ENCODE peak calls at places on chromosome 17, in five cellular contexts. C is small intestine; I is tibial artery; K is mammary epithelial cell; N is naive thymus-derived CD4-positive, alpha-beta T cell. M is an unnamed sample.

GRCh38 chr17:30554839-30555751 is 77.9 kb downstream of the GOSR1 start:
- DNase-seq in N (no peak), K (no peak), C (no peak), I (peak; percentile 49), M (no peak)

GRCh38 chr17:50219939-50220465 is 18.6 kb upstream of the COL1A1 start:
- DNase-seq in N (no peak), I (peak; percentile 73), K (no peak), C (no peak), M (no peak)

GRCh38 chr17:81287155-81287554 is 8.0 kb downstream of the SLC38A10 start:
- DNase-seq in K (no peak), N (no peak), I (no peak), C (no peak), M (no peak)

GRCh38 chr17:67680445-67681224 is 37.1 kb upstream of the NOL11 start:
- DNase-seq in K (no peak), N (no peak), I (no peak), C (no peak), M (no peak)

GRCh38 chr17:81607431-81607830 is 29.5 kb downstream of the NPLOC4 start:
- DNase-seq in N (no peak), C (no peak), K (no peak), I (no peak), M (no peak)

GRCh38 chr17:892958-893357 is 86.6 kb downstream of the NXN start:
- DNase-seq in N (no peak), C (no peak), K (no peak), I (no peak), M (no peak)

GRCh38 chr17:21381076-21381706 is 5.0 kb downstream of the KCNJ12 start:
- DNase-seq in C (no peak), I (no peak), K (no peak), N (no peak), M (no peak)

GRCh38 chr17:6755731-6756184 is at the start of gene XAF1:
- DNase-seq in C (peak; percentile 82), I (no peak), K (no peak), N (peak; percentile 56), M (no peak)

GRCh38 chr17:82493517-82493840 is 26.1 kb upstream of the FOXK2 start:
- DNase-seq in N (no peak), I (no peak), K (no peak), C (no peak), M (no peak)

GRCh38 chr17:40382251-40382650 is 17.7 kb upstream of the GJD3 start:
- DNase-seq in N (no peak), K (no peak), C (no peak), I (no peak), M (no peak)

GRCh38 chr17:32588982-32589381 is 102.2 kb downstream of the CDK5R1 start:
- DNase-seq in N (no peak), C (no peak), I (no peak), K (no peak), M (no peak)

GRCh38 chr17:73338566-73339247 is 26.9 kb upstream of the CDC42EP4 start:
- DNase-seq in I (no peak), C (no peak), N (no peak), K (no peak), M (no peak)

GRCh38 chr17:78137392-78138203 is 7.0 kb downstream of the TMC8 start:
- DNase-seq in N (no peak), C (peak; percentile 45), I (no peak), K (no peak), M (peak; percentile 39)

GRCh38 chr17:77320501-77321256 is 179.9 kb downstream of the SEC14L1 start:
- DNase-seq in K (peak; percentile 39), N (no peak), C (peak; percentile 44), I (peak; percentile 89), M (peak; percentile 35)

GRCh38 chr17:76681222-76682137 is 29.3 kb downstream of the MXRA7 start:
- DNase-seq in N (peak; percentile 75), K (peak; percentile 48), C (peak; percentile 76), I (no peak), M (peak; percentile 50)

GRCh38 chr17:47401100-47401499 is 77.3 kb downstream of the EFCAB13 start:
- DNase-seq in K (no peak), I (no peak), N (no peak), C (no peak), M (no peak)

GRCh38 chr17:77698903-77699615 is 259.4 kb upstream of the TNRC6C start:
- DNase-seq in N (no peak), I (peak; percentile 42), C (no peak), K (no peak), M (no peak)

GRCh38 chr17:39605492-39606433 is 2.0 kb downstream of the NEUROD2 start:
- DNase-seq in K (peak; percentile 61), I (no peak), C (no peak), N (no peak), M (no peak)

GRCh38 chr17:31517524-31517923 is 126.0 kb downstream of the RAB11FIP4 start:
- DNase-seq in C (no peak), N (no peak), I (no peak), K (no peak), M (no peak)

GRCh38 chr17:74028717-74029116 is 174.8 kb upstream of the RPL38 start:
- DNase-seq in I (no peak), N (no peak), C (no peak), K (no peak), M (no peak)

GRCh38 chr17:19991252-19991885 is 13.7 kb upstream of the AKAP10 start:
- DNase-seq in I (no peak), N (no peak), K (no peak), C (no peak), M (peak; percentile 25)

GRCh38 chr17:70091681-70092080 is 16.7 kb downstream of the KCNJ16 start:
- DNase-seq in I (no peak), C (no peak), N (no peak), K (no peak), M (no peak)

GRCh38 chr17:7293821-7294613 is 422 bp downstream of the YBX2 start:
- DNase-seq in I (peak; percentile 61), C (peak; percentile 92), K (no peak), N (no peak), M (peak; percentile 85)

GRCh38 chr17:10380631-10381408 is 8.0 kb upstream of the MYH13 start:
- DNase-seq in K (no peak), I (no peak), C (no peak), N (no peak), M (no peak)

GRCh38 chr17:27868565-27868964 is 24.6 kb downstream of the LYRM9 start:
- DNase-seq in K (no peak), C (no peak), I (no peak), N (no peak), M (no peak)

GRCh38 chr17:8188408-8188839 is 1.6 kb downstream of the BORCS6 start:
- DNase-seq in K (no peak), N (peak; percentile 34), I (peak; percentile 70), C (no peak), M (peak; percentile 31)

GRCh38 chr17:77579717-77580116 is 378.8 kb upstream of the TNRC6C start:
- DNase-seq in N (no peak), K (no peak), C (no peak), I (no peak), M (no peak)

GRCh38 chr17:37671813-37672544 is 28.7 kb upstream of the DDX52 start:
- DNase-seq in C (no peak), I (no peak), N (no peak), K (peak; percentile 88), M (no peak)

GRCh38 chr17:37671028-37671812 is 28.0 kb upstream of the DDX52 start:
- DNase-seq in N (no peak), K (no peak), C (peak; percentile 87), I (no peak), M (no peak)

GRCh38 chr17:37673386-37673785 is 30.1 kb upstream of the DDX52 start:
- DNase-seq in N (no peak), C (no peak), K (no peak), I (no peak), M (no peak)

GRCh38 chr17:37674511-37674910 is 31.3 kb upstream of the DDX52 start:
- DNase-seq in I (no peak), C (no peak), K (no peak), N (no peak), M (no peak)

GRCh38 chr17:37672545-37673078 is 29.4 kb upstream of the DDX52 start:
- DNase-seq in C (no peak), K (no peak), I (no peak), N (no peak), M (no peak)
- H3K4me1 ChIP-seq in C (peaks cover 9% of the 10 kb centered on the region), K (peaks cover 25% of the 10 kb centered on the region), I (no peaks in the 10 kb centered on the region), N (no peaks in the 10 kb centered on the region), M (no peaks in the 10 kb centered on the region)

GRCh38 chr17:2388020-2388704 is 12.7 kb downstream of the MNT start:
- DNase-seq in C (no peak), N (no peak), I (no peak), K (no peak), M (no peak)

GRCh38 chr17:2386400-2387085 is 14.3 kb downstream of the MNT start:
- DNase-seq in K (no peak), I (no peak), C (peak; percentile 92), N (no peak), M (no peak)

GRCh38 chr17:2387086-2388019 is 13.5 kb downstream of the MNT start:
- DNase-seq in C (no peak), I (no peak), K (no peak), N (no peak), M (no peak)

GRCh38 chr17:2390199-2390880 is 10.5 kb downstream of the MNT start:
- DNase-seq in K (no peak), I (no peak), N (no peak), C (no peak), M (no peak)

DNA sequence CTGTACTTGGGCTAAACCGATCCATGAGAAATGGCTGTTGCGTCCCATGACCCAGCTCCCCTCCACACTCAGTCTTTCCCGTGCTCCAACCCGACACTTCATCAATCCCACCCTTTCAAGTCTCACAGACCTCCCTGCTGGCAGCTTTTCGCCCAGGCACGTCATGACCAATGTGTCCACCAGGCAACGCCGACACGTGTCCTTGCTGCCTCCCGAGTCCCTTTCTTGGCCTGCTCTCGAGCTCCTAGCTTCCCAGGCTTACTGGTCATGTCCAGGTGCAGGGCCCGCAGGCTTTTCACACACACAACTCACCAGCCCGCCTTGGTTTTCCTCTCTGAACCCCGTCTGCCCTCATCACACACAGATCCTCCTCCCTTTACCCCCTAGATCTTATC is 12.2 kb downstream of the MNT start:
- DNase-seq in K (no peak), N (no peak), C (no peak), I (no peak), M (no peak)
- H3K4me1 ChIP-seq in K (peaks cover 17% of the 10 kb centered on the region), N (peaks cover 23% of the 10 kb centered on the region), C (peaks cover 11% of the 10 kb centered on the region), I (peaks cover 21% of the 10 kb centered on the region), M (peaks cover 9% of the 10 kb centered on the region)

GRCh38 chr17:66412857-66413563 is 110.6 kb downstream of the PRKCA start:
- DNase-seq in K (no peak), N (no peak), I (no peak), C (no peak), M (no peak)
- H3K4me1 ChIP-seq in K (peaks cover 13% of the 10 kb centered on the region), N (peaks cover 58% of the 10 kb centered on the region), I (no peaks in the 10 kb centered on the region), C (peaks cover 8% of the 10 kb centered on the region), M (no peaks in the 10 kb centered on the region)

GRCh38 chr17:44344939-44345496 is at the start of gene GRN:
- DNase-seq in K (peak; percentile 98), C (peak; percentile 99), N (peak; percentile 83), I (peak; percentile 98), M (peak; percentile 97)
- H3K4me1 ChIP-seq in K (peaks cover 34% of the 10 kb centered on the region), C (peaks cover 4% of the 10 kb centered on the region), N (peaks cover 6% of the 10 kb centered on the region), I (peaks cover 6% of the 10 kb centered on the region), M (peaks cover 4% of the 10 kb centered on the region)

DNA sequence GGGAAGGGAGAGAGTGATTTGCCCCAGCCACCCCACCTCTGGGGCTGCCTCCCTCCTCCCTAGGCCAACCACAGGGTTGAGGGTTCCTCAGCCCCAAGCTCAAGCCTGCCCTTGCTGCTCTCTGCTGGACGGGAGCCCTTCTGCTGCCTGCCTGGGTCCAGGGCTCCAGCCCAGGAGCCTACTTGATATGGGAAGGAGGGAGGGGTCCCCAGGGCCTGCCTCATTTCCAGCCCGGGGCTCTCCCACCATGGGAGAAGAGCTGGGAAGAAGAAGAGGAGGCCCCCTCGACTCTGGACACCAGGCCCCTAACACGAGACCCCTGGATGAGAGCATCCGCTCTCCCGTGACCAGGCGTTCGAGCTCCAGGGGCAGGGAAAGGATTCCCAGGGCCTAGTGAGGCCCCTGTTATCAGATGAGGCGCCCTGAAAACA is 726 bp downstream of the SLC16A5 start:
- DNase-seq in K (no peak), I (no peak), C (no peak), N (no peak), M (no peak)
- H3K4me1 ChIP-seq in K (peaks cover 24% of the 10 kb centered on the region), I (peaks cover 9% of the 10 kb centered on the region), C (no peaks in the 10 kb centered on the region), N (peaks cover 29% of the 10 kb centered on the region), M (peaks cover 37% of the 10 kb centered on the region)